ENCODE peak calls at places on chromosomes 6 and 20, in five cellular contexts. M is breast epithelium, S is pancreas, W is BJ, X is endothelial cell. T is an unnamed sample.

GRCh38 chr6:158972241-158973233 is 27.5 kb downstream of the RSPH3 start:
- DNase-seq in X (no peak), S (peak), W (peak), M (no peak), T (no peak)

GRCh38 chr6:13432526-13433218 is 54.7 kb downstream of the GFOD1 start:
- DNase-seq in S (no peak), W (no peak), X (no peak), M (no peak), T (no peak)

GRCh38 chr6:61711849-61712248 is 574.2 kb downstream of the KHDRBS2 start:
- DNase-seq in W (no peak), S (no peak), M (no peak), X (peak), T (no peak)

GRCh38 chr6:89085409-89086012 is 5.0 kb downstream of the PNRC1 start:
- DNase-seq in S (no peak), W (no peak), X (no peak), M (no peak), T (no peak)

GRCh38 chr6:88166493-88166900 is 350 bp upstream of the CNR1 start:
- DNase-seq in X (peak), M (no peak), W (no peak), S (no peak), T (no peak)

GRCh38 chr6:137117605-137118004 is 55.8 kb downstream of the IL22RA2 start:
- DNase-seq in S (no peak), W (no peak), M (no peak), X (no peak), T (no peak)

GRCh38 chr20:48284837-48285236 is 499.6 kb upstream of the SULF2 start:
- DNase-seq in S (no peak), M (no peak), W (no peak), X (no peak), T (no peak)

GRCh38 chr6:27669278-27669797 is 196.4 kb upstream of the ZNF184 start:
- DNase-seq in X (no peak), M (no peak), S (no peak), W (no peak), T (no peak)

GRCh38 chr6:166591026-166591425 is 4.5 kb upstream of the RAMACL start:
- DNase-seq in W (no peak), M (no peak), X (no peak), S (no peak), T (no peak)

GRCh38 chr6:129112591-129112990 is 229.7 kb downstream of the LAMA2 start:
- DNase-seq in M (no peak), W (no peak), S (no peak), X (no peak), T (no peak)

GRCh38 chr20:34269996-34270627 is 28.9 kb downstream of the ASIP start:
- DNase-seq in S (no peak), X (peak), M (peak), W (no peak), T (no peak)

GRCh38 chr6:168047841-168048723 is 30.9 kb downstream of the FRMD1 start:
- DNase-seq in M (no peak), W (no peak), X (no peak), S (no peak), T (no peak)

GRCh38 chr6:100454571-100455229 is 10.0 kb downstream of the SIM1 start:
- DNase-seq in S (no peak), M (no peak), W (no peak), X (no peak), T (no peak)

GRCh38 chr6:86516087-86516486 is 421.2 kb upstream of the HTR1E start:
- DNase-seq in M (no peak), S (no peak), X (no peak), W (no peak), T (no peak)

GRCh38 chr6:26234421-26235239 is 130.4 kb upstream of the BTN3A2 start:
- DNase-seq in X (peak), M (peak), S (no peak), W (no peak), T (peak)

GRCh38 chr6:113763883-113764282 is 93.3 kb upstream of the MARCKS start:
- DNase-seq in S (no peak), M (no peak), W (peak), X (no peak), T (no peak)

GRCh38 chr6:117976030-117976651 is 69.1 kb downstream of the SLC35F1 start:
- DNase-seq in S (no peak), M (no peak), X (peak), W (no peak), T (no peak)

GRCh38 chr6:22227824-22228610 is 68.8 kb downstream of the PRL start:
- DNase-seq in M (no peak), S (no peak), X (no peak), W (no peak), T (no peak)

GRCh38 chr6:139124887-139125672 is 9.8 kb upstream of the HECA start:
- DNase-seq in W (no peak), X (peak), S (peak), M (no peak), T (peak)
- TF ChIP-seq CTCF in W (peak), X (no peak), S (peak), M (no peak), T (no peak)

GRCh38 chr6:155261146-155261900 is 2.5 kb upstream of the CLDN20 start:
- DNase-seq in X (no peak), W (no peak), M (no peak), S (no peak), T (no peak)
- TF ChIP-seq CTCF in X (no peak), W (no peak), M (no peak), S (no peak), T (no peak)

GRCh38 chr6:71254323-71254722 is 34.3 kb upstream of the OGFRL1 start:
- DNase-seq in M (no peak), S (no peak), W (no peak), X (no peak), T (no peak)

GRCh38 chr6:71262914-71263313 is 25.7 kb upstream of the OGFRL1 start:
- DNase-seq in M (no peak), W (no peak), S (no peak), X (no peak), T (no peak)

GRCh38 chr6:71258078-71258866 is 30.3 kb upstream of the OGFRL1 start:
- DNase-seq in M (no peak), W (no peak), X (no peak), S (no peak), T (no peak)

GRCh38 chr6:71260205-71260604 is 28.4 kb upstream of the OGFRL1 start:
- DNase-seq in M (no peak), X (no peak), S (no peak), W (no peak), T (no peak)
- TF ChIP-seq CTCF in M (no peak), X (no peak), S (no peak), W (no peak), T (no peak)

GRCh38 chr20:3250091-3250504 is 11.1 kb upstream of the SLC4A11 start:
- DNase-seq in S (no peak), M (no peak), X (peak), W (no peak), T (no peak)
- TF ChIP-seq CTCF in S (no peak), M (no peak), X (peak), W (peak), T (no peak)

GRCh38 chr6:44012078-44012493 is 115.2 kb downstream of the MRPL14 start:
- DNase-seq in X (no peak), W (peak), M (no peak), S (no peak), T (no peak)

GRCh38 chr6:44011350-44011925 is 115.8 kb downstream of the MRPL14 start:
- DNase-seq in M (no peak), W (no peak), X (no peak), S (no peak), T (no peak)

GRCh38 chr6:44009425-44010321 is 117.6 kb downstream of the MRPL14 start:
- DNase-seq in W (no peak), X (no peak), M (no peak), S (no peak), T (peak)

GRCh38 chr6:44008821-44009370 is 118.4 kb downstream of the MRPL14 start:
- DNase-seq in X (no peak), S (no peak), M (no peak), W (no peak), T (no peak)

GRCh38 chr6:44010411-44011349 is 116.6 kb downstream of the MRPL14 start:
- DNase-seq in W (peak), M (no peak), X (no peak), S (no peak), T (no peak)
- TF ChIP-seq CTCF in W (no peak), M (no peak), X (no peak), S (no peak), T (no peak)

GRCh38 chr20:4234664-4235063 is 219.3 kb upstream of the RNF24 start:
- DNase-seq in W (no peak), M (no peak), S (no peak), X (no peak), T (no peak)

GRCh38 chr20:4234128-4234527 is 218.8 kb upstream of the RNF24 start:
- DNase-seq in X (no peak), W (no peak), S (peak), M (no peak), T (no peak)

GRCh38 chr20:4230651-4231050 is 215.3 kb upstream of the RNF24 start:
- DNase-seq in M (no peak), S (no peak), W (no peak), X (no peak), T (no peak)

GRCh38 chr20:4235512-4236043 is 220.2 kb upstream of the RNF24 start:
- DNase-seq in W (no peak), S (no peak), M (no peak), X (no peak), T (no peak)

DNA sequence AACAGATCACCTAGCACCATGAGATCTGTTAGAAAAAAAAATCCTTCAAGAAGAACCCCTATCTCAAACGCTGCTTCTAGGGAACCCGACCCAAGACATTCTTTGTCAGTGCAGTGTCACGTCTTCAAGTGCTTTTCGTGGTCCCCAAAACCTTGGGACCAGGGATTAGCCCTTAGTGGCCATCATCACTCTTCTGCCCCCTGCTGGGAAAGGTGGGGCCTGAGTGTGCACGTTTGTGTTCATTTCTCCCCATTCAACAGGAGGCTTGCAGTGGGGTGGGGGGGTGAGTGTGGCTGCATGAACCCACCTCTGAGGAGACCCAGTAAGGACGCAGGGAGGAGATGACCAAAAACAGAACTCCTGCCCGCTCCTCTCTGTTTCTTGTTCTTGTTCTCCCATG is 218.2 kb upstream of the RNF24 start:
- DNase-seq in X (no peak), M (no peak), W (no peak), S (no peak), T (no peak)
- TF ChIP-seq CTCF in X (no peak), M (no peak), W (peak), S (no peak), T (no peak)

DNA sequence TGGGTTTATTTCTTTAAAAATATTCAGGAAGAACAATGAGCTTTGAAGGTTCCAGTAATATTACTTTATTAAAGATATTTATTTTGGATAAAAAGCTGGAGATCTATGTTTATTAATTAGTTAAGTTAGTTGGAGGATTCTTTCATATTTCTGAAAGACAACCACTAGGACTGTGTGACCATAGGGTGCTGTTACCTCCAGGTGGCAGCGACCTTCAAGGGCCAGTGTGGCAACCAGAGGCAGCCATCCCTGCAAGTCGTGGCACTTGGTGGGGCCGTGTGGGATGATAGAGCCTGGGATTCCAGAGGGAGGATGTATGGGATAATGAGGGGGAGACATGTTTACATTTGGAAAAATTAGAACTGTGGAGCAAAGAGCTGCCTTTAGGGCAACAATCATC is 95.5 kb upstream of the SCP2D1 start:
- DNase-seq in X (no peak), M (no peak), W (no peak), S (no peak), T (no peak)
- TF ChIP-seq CTCF in X (no peak), M (no peak), W (no peak), S (no peak), T (no peak)

DNA sequence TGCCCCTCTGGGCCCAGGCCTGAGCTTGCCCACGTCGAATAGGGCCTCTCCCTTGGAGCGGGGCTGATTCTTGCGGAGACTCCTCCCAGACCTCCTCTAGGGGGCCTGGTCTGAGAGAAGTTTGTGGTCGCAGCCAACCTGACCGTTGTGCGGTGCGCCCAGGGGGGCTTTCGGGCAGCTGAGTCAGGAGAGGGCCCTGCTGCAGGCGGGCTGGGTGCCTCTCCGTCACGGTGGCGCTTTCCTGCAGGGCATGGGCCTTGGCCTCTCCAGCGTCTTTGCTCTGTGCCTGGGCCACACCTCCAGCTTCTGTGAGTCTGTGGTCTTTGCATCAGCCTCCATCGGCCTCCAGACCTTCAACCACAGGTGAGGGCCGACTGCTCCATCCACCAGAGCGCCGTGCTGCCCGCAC is 12.9 kb downstream of the SLC17A9 start:
- DNase-seq in X (no peak), M (no peak), S (no peak), W (no peak), T (no peak)
- TF ChIP-seq CTCF in X (no peak), M (no peak), S (no peak), W (no peak), T (no peak)

GRCh38 chr6:16831136-16831535 is 69.9 kb upstream of the ATXN1 start:
- DNase-seq in X (no peak), S (no peak), W (no peak), M (no peak), T (no peak)

GRCh38 chr6:16828058-16828457 is 66.8 kb upstream of the ATXN1 start:
- DNase-seq in W (no peak), X (no peak), S (no peak), M (no peak), T (no peak)

GRCh38 chr6:16836186-16836981 is 75.1 kb upstream of the ATXN1 start:
- DNase-seq in W (peak), S (no peak), X (no peak), M (no peak), T (no peak)

GRCh38 chr6:16832027-16832688 is 70.9 kb upstream of the ATXN1 start:
- DNase-seq in S (no peak), X (no peak), M (no peak), W (no peak), T (no peak)

GRCh38 chr6:16832721-16833120 is 71.5 kb upstream of the ATXN1 start:
- DNase-seq in W (no peak), X (no peak), S (no peak), M (no peak), T (no peak)
- TF ChIP-seq CTCF in W (no peak), X (no peak), S (no peak), M (no peak), T (no peak)

T was measured in stomach.